ENCODE peak calls at places on chromosomes 16 and 17, in six cellular contexts. Y is tibial artery, U is MM.1S, E is upper lobe of right lung, F is lung, O is AG10803. Q is an unnamed sample.

GRCh38 chr17:45247429-45248131 is 14.3 kb downstream of the SPATA32 start:
- DNase-seq in Y (peak), U (peak), E (peak), F (peak), O (peak), Q (no peak)

GRCh38 chr16:89821438-89822187 is 5.2 kb upstream of the FANCA start:
- DNase-seq in Y (no peak), U (no peak), E (no peak), F (no peak), O (no peak), Q (no peak)

GRCh38 chr16:1545044-1545736 is 11.7 kb downstream of the TMEM204 start:
- DNase-seq in Y (no peak), U (no peak), E (no peak), F (no peak), O (no peak), Q (no peak)

GRCh38 chr17:83116311-83116771 is 36.9 kb downstream of the METRNL start:
- DNase-seq in Y (no peak), U (no peak), E (no peak), F (no peak), O (no peak), Q (no peak)

GRCh38 chr17:82373731-82374625 is 2.4 kb downstream of the UTS2R start:
- DNase-seq in Y (no peak), U (no peak), E (no peak), F (no peak), O (no peak), Q (no peak)

GRCh38 chr17:42249681-42250446 is 26.3 kb downstream of the STAT5B start:
- DNase-seq in Y (no peak), U (peak), E (no peak), F (no peak), O (no peak), Q (no peak)

GRCh38 chr17:19590912-19591551 is 57.4 kb downstream of the SLC47A1 start:
- DNase-seq in Y (no peak), U (no peak), E (no peak), F (no peak), O (no peak), Q (no peak)

GRCh38 chr17:74274060-74274702 is at the start of gene DNAI2:
- DNase-seq in Y (no peak), U (no peak), E (no peak), F (no peak), O (no peak), Q (no peak)

GRCh38 chr17:6195123-6195522 is 124.9 kb downstream of the WSCD1 start:
- DNase-seq in Y (no peak), U (no peak), E (no peak), F (no peak), O (no peak), Q (no peak)

GRCh38 chr17:33137411-33137810 is 145.8 kb downstream of the SPACA3 start:
- DNase-seq in Y (no peak), U (no peak), E (no peak), F (no peak), O (no peak), Q (no peak)

GRCh38 chr16:46932802-46933201 is 40.7 kb downstream of the DNAJA2 start:
- DNase-seq in Y (no peak), U (no peak), E (no peak), F (no peak), O (no peak), Q (no peak)

GRCh38 chr16:35754391-35755369 is 2295.3 kb downstream of the TP53TG3F start:
- DNase-seq in Y (no peak), U (no peak), E (no peak), F (peak), O (no peak), Q (peak)

GRCh38 chr17:32494621-32495346 is 8.0 kb downstream of the CDK5R1 start:
- DNase-seq in Y (no peak), U (no peak), E (no peak), F (no peak), O (no peak), Q (no peak)

GRCh38 chr16:3171181-3171854 is 16.7 kb upstream of the OR1F1 start:
- DNase-seq in Y (no peak), U (peak), E (no peak), F (no peak), O (no peak), Q (no peak)

GRCh38 chr17:77445908-77446535 is 305.3 kb downstream of the SEC14L1 start:
- DNase-seq in Y (no peak), U (peak), E (no peak), F (no peak), O (no peak), Q (no peak)
- TF ChIP-seq CTCF in Y (no peak), U (no peak), E (no peak), F (no peak), O (no peak), Q (no peak)

GRCh38 chr16:72937916-72938315 is 110.0 kb downstream of the ZFHX3 start:
- DNase-seq in Y (no peak), U (no peak), E (no peak), F (no peak), O (no peak), Q (no peak)

GRCh38 chr16:72940886-72941285 is 107.0 kb downstream of the ZFHX3 start:
- DNase-seq in Y (no peak), U (no peak), E (no peak), F (no peak), O (no peak), Q (no peak)

GRCh38 chr16:72938426-72939164 is 109.3 kb downstream of the ZFHX3 start:
- DNase-seq in Y (peak), U (no peak), E (no peak), F (peak), O (peak), Q (no peak)

GRCh38 chr16:72937360-72937759 is 110.6 kb downstream of the ZFHX3 start:
- DNase-seq in Y (no peak), U (no peak), E (no peak), F (no peak), O (no peak), Q (no peak)

DNA sequence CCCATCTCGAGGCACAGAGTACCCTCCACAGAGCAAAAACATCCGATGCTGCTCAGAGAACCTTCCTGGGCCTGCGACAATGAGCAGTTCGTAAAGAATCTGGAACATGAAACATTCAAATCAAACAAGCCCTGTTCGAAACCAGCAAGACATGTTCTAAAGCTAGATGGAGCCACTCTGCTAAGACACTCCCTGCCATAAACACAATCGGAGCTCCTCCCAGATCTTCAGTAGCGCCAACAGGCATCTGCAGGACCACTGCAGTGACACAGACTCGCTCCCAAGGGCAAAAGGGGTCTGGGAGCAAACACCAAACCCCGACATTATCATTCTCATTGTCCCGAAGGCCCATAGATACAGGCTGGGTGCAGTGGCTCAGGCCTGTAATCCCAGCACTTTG is 108.7 kb downstream of the ZFHX3 start:
- DNase-seq in Y (peak), U (no peak), E (no peak), F (no peak), O (peak), Q (no peak)
- TF ChIP-seq CTCF in Y (no peak), U (no peak), E (no peak), F (no peak), O (peak), Q (peak)

GRCh38 chr16:28289939-28290862 is 2.1 kb upstream of the SBK1 start:
- DNase-seq in Y (no peak), U (no peak), E (no peak), F (no peak), O (no peak), Q (no peak)
- TF ChIP-seq CTCF in Y (no peak), U (no peak), E (no peak), F (no peak), O (no peak), Q (no peak)

GRCh38 chr17:55527520-55528118 is 16.4 kb upstream of the SMIM36 start:
- DNase-seq in Y (peak), U (peak), E (no peak), F (no peak), O (peak), Q (no peak)
- TF ChIP-seq CTCF in Y (peak), U (peak), E (peak), F (peak), O (peak), Q (peak)

GRCh38 chr16:58020628-58021521 is 4.7 kb upstream of the MMP15 start:
- DNase-seq in Y (peak), U (peak), E (peak), F (peak), O (peak), Q (no peak)
- TF ChIP-seq CTCF in Y (peak), U (peak), E (peak), F (peak), O (peak), Q (peak)

GRCh38 chr16:50610331-50611262 is 62.4 kb downstream of the NKD1 start:
- DNase-seq in Y (no peak), U (no peak), E (no peak), F (no peak), O (no peak), Q (no peak)
- TF ChIP-seq CTCF in Y (no peak), U (no peak), E (no peak), F (no peak), O (no peak), Q (no peak)

GRCh38 chr17:76153640-76154039 is 12.6 kb upstream of the FOXJ1 start:
- DNase-seq in Y (no peak), U (no peak), E (peak), F (no peak), O (peak), Q (no peak)
- TF ChIP-seq CTCF in Y (no peak), U (peak), E (no peak), F (no peak), O (peak), Q (no peak)

DNA sequence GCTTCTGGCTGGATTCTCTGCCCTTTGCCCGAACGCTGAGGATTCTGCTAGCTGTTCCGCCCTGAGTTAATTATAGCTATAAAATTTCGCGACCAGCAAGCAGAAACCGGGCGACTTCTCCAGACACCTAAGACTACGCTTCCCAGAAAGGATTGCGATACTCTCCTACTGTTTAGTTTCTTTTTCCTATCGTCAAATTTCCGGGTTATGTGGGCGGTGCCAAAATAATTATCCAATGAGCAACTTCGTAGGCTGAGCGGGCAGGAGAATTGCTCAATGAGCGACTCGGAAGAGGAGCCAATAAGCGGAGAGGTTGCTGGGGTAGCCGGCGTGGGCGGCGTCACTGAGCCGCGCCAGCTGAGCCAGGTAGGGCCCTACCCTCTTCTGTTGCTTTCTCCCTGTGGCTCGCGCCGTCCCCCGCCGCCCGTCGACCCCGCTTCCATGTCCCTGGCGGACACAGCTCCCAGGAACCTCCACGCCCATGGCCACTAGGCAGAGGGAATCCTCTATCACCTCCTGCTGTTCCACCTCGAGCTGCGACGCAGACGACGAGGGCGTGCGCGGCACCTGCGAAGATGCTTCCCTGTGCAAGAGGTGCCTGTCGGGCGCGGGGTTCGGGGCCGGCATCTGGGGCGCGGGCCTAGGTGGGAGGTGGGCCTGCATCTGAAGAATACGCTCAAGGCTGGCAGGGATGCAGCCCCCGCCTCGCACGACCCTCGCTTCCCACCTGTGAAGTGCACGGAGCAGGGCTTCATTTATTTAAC is at the start of gene LCMT1:
- DNase-seq in Y (peak), U (peak), E (peak), F (peak), O (peak), Q (peak)
- TF ChIP-seq CTCF in Y (no peak), U (no peak), E (no peak), F (no peak), O (no peak), Q (no peak)

GRCh38 chr16:52553322-52553721 is 6.4 kb upstream of the TOX3 start:
- DNase-seq in Y (no peak), U (no peak), E (no peak), F (no peak), O (no peak), Q (no peak)
- TF ChIP-seq CTCF in Y (no peak), U (no peak), E (no peak), F (no peak), O (no peak), Q (peak)

DNA sequence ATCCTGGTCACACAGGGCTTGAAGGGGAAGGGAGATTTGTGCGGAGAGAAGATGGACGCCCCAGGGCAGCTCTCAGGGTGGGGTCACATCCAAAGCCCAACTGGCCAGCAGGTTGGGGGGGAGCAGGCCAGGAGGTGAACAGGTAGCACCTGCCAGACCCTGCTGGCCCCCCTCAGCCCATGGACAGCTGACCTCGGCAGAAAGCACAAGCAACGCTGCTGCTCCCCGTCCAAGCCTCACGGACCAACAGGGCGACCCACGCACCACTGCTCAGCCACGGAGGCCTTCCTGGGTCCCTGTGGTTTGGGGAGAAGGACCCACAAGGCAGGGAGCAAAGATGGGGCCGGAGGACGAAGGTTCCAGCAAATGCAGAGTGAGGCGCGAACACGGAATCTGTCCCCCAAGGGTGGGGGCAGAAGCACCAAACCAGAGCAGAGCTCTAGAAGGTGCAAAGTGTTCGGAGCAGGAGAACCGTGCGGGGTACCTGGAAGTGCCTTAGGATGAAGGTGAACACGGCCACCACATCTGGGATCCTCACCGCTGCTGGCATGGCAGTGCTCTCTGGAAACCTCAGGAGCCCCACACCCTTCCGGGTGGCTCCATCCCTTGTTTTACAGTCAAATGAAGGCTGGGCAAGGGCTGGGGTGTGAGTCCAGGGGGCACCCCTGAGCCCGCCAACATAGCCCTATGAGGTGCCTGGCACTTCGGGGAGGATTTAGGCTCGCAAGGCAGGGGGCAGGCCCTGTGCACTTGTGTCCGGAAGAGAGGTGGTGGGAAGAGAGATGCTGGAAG is 17.9 kb downstream of the CEP295NL start:
- DNase-seq in Y (no peak), U (no peak), E (no peak), F (no peak), O (no peak), Q (no peak)
- TF ChIP-seq CTCF in Y (no peak), U (no peak), E (no peak), F (no peak), O (no peak), Q (no peak)

Q was measured in osteocyte.